ENCODE peak calls at places on chromosomes 13 and 19, in seven cellular contexts. B is cardiac muscle cell, P is psoas muscle, Q is fibroblast of villous mesenchyme, L is cardiac fibroblast, K is fibroblast of pulmonary artery, R is choroid plexus epithelial cell. Z is an unnamed sample.

GRCh38 chr19:46017874-46018675 is 4.8 kb downstream of the PGLYRP1 start:
- DNase-seq in B (no peak), P (no peak), Q (no peak), L (no peak), K (no peak), R (no peak), Z (no peak)

GRCh38 chr13:73040968-73041580 is 17.7 kb upstream of the KLF5 start:
- DNase-seq in B (peak; percentile 3), P (no peak), Q (peak; percentile 86), L (no peak), K (no peak), R (no peak), Z (no peak)

GRCh38 chr13:102399791-102400618 is 1.8 kb downstream of the FGF14 start:
- DNase-seq in B (no peak), P (peak; percentile 48), Q (no peak), L (no peak), K (no peak), R (no peak), Z (peak; percentile 3)

GRCh38 chr13:75263741-75264407 is 218.1 kb downstream of the TBC1D4 start:
- DNase-seq in B (peak; percentile 6), P (no peak), Q (peak; percentile 41), L (peak; percentile 7), K (peak; percentile 4), R (peak; percentile 27), Z (peak; percentile 61)

GRCh38 chr13:110254151-110254679 is 52.7 kb downstream of the COL4A1 start:
- DNase-seq in B (no peak), P (no peak), Q (peak; percentile 90), L (no peak), K (no peak), R (peak; percentile 75), Z (no peak)

GRCh38 chr13:72489751-72490150 is 237.7 kb downstream of the MZT1 start:
- DNase-seq in B (no peak), P (no peak), Q (no peak), L (no peak), K (no peak), R (no peak), Z (no peak)

GRCh38 chr19:3250675-3251074 is 26.2 kb downstream of the CELF5 start:
- DNase-seq in B (peak; percentile 25), P (no peak), Q (peak; percentile 10), L (peak; percentile 17), K (peak; percentile 29), R (peak; percentile 22), Z (no peak)

GRCh38 chr19:48915757-48916156 is 15.6 kb downstream of the NUCB1 start:
- DNase-seq in B (no peak), P (no peak), Q (no peak), L (no peak), K (no peak), R (no peak), Z (no peak)

GRCh38 chr19:58150328-58150921 is at the start of gene ZNF329:
- DNase-seq in B (peak; percentile 89), P (peak; percentile 89), Q (peak; percentile 81), L (peak; percentile 88), K (peak; percentile 85), R (peak; percentile 82), Z (peak; percentile 74)

GRCh38 chr19:1395194-1396018 is 5.9 kb downstream of the GAMT start:
- DNase-seq in B (no peak), P (peak; percentile 78), Q (no peak), L (no peak), K (no peak), R (no peak), Z (no peak)

GRCh38 chr13:105538346-105538745 is 997.1 kb downstream of the EFNB2 start:
- DNase-seq in B (no peak), P (no peak), Q (no peak), L (no peak), K (no peak), R (no peak), Z (no peak)

GRCh38 chr13:113400621-113401451 is 36.9 kb upstream of the GRTP1 start:
- DNase-seq in B (no peak), P (peak; percentile 89), Q (no peak), L (no peak), K (no peak), R (no peak), Z (peak; percentile 50)

GRCh38 chr19:58055483-58055874 is 3.6 kb upstream of the ZNF135 start:
- DNase-seq in B (no peak), P (no peak), Q (no peak), L (no peak), K (no peak), R (no peak), Z (no peak)

GRCh38 chr19:42965204-42965603 is 28.2 kb upstream of the PSG7 start:
- DNase-seq in B (no peak), P (no peak), Q (peak; percentile 30), L (no peak), K (peak; percentile 6), R (peak; percentile 15), Z (peak; percentile 69)

GRCh38 chr13:42967660-42968059 is 24.4 kb downstream of the EPSTI1 start:
- DNase-seq in B (no peak), P (no peak), Q (no peak), L (peak; percentile 36), K (no peak), R (no peak), Z (no peak)

GRCh38 chr13:47858678-47859050 is 142.4 kb downstream of the SUCLA2 start:
- DNase-seq in B (peak; percentile 80), P (no peak), Q (peak; percentile 94), L (peak; percentile 67), K (peak; percentile 78), R (peak; percentile 95), Z (peak; percentile 80)

GRCh38 chr19:28697308-28697707 is 515.6 kb downstream of the UQCRFS1 start:
- DNase-seq in B (no peak), P (no peak), Q (no peak), L (no peak), K (no peak), R (no peak), Z (no peak)

GRCh38 chr19:19661675-19662251 is 1.7 kb downstream of the ATP13A1 start:
- DNase-seq in B (no peak), P (no peak), Q (no peak), L (no peak), K (no peak), R (no peak), Z (no peak)
- H3K4me3 ChIP-seq in B (no peak overlapping the region), P (peak overlapping the region; percentile 99), Q (no peak overlapping the region), L (no peak overlapping the region), K (peak overlapping the region; percentile 84), R (peak overlapping the region; percentile 97), Z (peak overlapping the region; percentile 99)

GRCh38 chr19:8986296-8986695 is 23.9 kb downstream of the MUC16 start:
- DNase-seq in B (no peak), P (no peak), Q (no peak), L (no peak), K (no peak), R (no peak), Z (no peak)

DNA sequence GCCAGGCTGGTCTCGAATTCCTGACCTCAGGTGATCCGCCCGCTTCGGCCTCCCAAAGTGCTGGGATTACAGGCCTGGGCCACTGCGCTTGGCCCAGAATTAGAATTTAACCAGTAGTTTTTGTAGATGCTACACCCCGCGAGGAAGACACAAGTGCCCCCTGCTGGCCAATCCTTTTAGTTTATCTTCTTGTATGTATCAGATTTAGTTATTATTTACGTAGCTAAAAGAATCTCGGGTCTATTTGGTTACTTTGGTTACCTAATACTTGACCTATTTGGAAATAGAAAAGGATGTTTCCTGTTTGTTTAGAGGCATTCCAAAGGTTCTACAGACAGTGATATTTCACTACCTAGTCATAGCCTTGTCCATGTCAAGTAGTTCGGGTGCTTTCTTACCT is 22.0 kb downstream of the MUC16 start:
- DNase-seq in B (no peak), P (no peak), Q (no peak), L (no peak), K (no peak), R (no peak), Z (no peak)
- TF ChIP-seq CTCF in B (no peak), P (no peak), Q (no peak), L (no peak), K (no peak), R (no peak), Z (no peak)

GRCh38 chr13:98217597-98217996 is 40.5 kb upstream of the RNF113B start:
- DNase-seq in B (no peak), P (no peak), Q (no peak), L (no peak), K (no peak), R (no peak), Z (no peak)
- H3K4me3 ChIP-seq in B (no peak overlapping the region), P (no peak overlapping the region), Q (no peak overlapping the region), L (no peak overlapping the region), K (no peak overlapping the region), R (no peak overlapping the region), Z (no peak overlapping the region)

DNA sequence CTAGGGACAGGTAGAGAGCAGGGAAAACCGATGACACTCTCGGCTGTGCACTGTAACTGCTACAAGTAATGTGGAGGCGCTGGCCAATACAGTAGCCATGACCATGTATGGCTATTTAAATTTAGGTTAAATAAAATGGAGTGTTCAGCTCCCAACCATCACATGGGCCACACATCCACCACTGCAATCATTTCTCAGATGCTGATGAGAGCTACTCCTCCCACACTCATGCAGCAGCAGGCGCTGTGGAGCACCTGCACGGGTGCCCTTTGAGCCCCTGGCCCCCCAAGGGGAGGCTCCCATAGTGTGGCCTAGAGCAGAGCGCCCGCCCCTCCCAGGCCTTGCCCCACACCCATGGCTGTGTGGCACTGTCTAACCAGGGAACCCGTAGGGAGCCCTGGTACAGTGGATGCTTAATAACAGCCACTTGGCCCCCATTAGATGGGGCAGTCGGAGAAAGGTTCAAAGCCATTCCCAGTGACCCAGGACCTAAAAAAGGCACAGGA is 6.0 kb downstream of the ACP4 start:
- DNase-seq in B (no peak), P (no peak), Q (no peak), L (no peak), K (no peak), R (no peak), Z (no peak)
- TF ChIP-seq CTCF in B (no peak), P (no peak), Q (no peak), L (no peak), K (no peak), R (no peak), Z (no peak)

GRCh38 chr13:32426191-32426980 is 1.5 kb downstream of the N4BP2L1 start:
- DNase-seq in B (no peak), P (no peak), Q (peak; percentile 43), L (no peak), K (no peak), R (peak; percentile 36), Z (peak; percentile 23)

GRCh38 chr13:32425158-32425557 is 2.8 kb downstream of the N4BP2L1 start:
- DNase-seq in B (no peak), P (no peak), Q (no peak), L (no peak), K (no peak), R (no peak), Z (no peak)

GRCh38 chr13:32427852-32428580 is at the start of gene N4BP2L1:
- DNase-seq in B (peak; percentile 55), P (peak; percentile 83), Q (no peak), L (peak; percentile 60), K (peak; percentile 51), R (peak; percentile 44), Z (peak; percentile 31)

GRCh38 chr13:32428581-32429072 is 697 bp upstream of the N4BP2L1 start:
- DNase-seq in B (no peak), P (no peak), Q (no peak), L (no peak), K (no peak), R (no peak), Z (no peak)

GRCh38 chr13:32426981-32427851 is 714 bp downstream of the N4BP2L1 start:
- DNase-seq in B (peak; percentile 22), P (peak; percentile 79), Q (no peak), L (peak; percentile 16), K (no peak), R (peak; percentile 19), Z (peak; percentile 17)
- H3K4me3 ChIP-seq in B (peak overlapping the region; percentile 78), P (peak overlapping the region; percentile 84), Q (peak overlapping the region; percentile 72), L (peak overlapping the region; percentile 60), K (peak overlapping the region; percentile 61), R (peak overlapping the region; percentile 67), Z (peak overlapping the region; percentile 65)

GRCh38 chr13:27770809-27771208 is 21.5 kb upstream of the GSX1 start:
- DNase-seq in B (peak; percentile 33), P (no peak), Q (peak; percentile 12), L (peak; percentile 13), K (peak; percentile 23), R (peak; percentile 44), Z (peak; percentile 12)
- TF ChIP-seq CTCF in B (peak; percentile 50), P (no peak), Q (peak; percentile 45), L (peak; percentile 43), K (peak; percentile 51), R (peak; percentile 65), Z (peak; percentile 49)